ENCODE peak calls at places on chromosomes 5 and 9, in ten cellular contexts. N, A, P, R, L, Q, H, B, C and E are unnamed samples.

GRCh38 chr5:126837907-126838539 is 61.1 kb downstream of the LMNB1 start:
- DNase-seq in H (no peak), Q (no peak), P (no peak), R (no peak), L (no peak), A (no peak), C (no peak), N (no peak), B (no peak), E (no peak)

GRCh38 chr5:151139015-151139414 is 18.6 kb downstream of the ANXA6 start:
- DNase-seq in N (no peak), C (no peak), Q (no peak), H (no peak), L (no peak), A (no peak), B (no peak), R (no peak), P (no peak), E (no peak)

GRCh38 chr5:124596595-124597388 is 149.6 kb downstream of the ZNF608 start:
- DNase-seq in P (no peak), R (no peak), C (no peak), N (no peak), L (peak; percentile 97), A (no peak), Q (peak; percentile 82), H (no peak), B (no peak), E (no peak)

GRCh38 chr5:77991084-77991483 is 214.9 kb upstream of the TBCA start:
- DNase-seq in A (no peak), Q (no peak), N (no peak), C (no peak), R (no peak), B (no peak), P (no peak), L (no peak), H (no peak), E (no peak)

GRCh38 chr9:16062542-16063240 is 509.8 kb downstream of the CCDC171 start:
- DNase-seq in P (no peak), Q (peak; percentile 90), C (no peak), B (no peak), H (no peak), R (no peak), N (no peak), L (peak; percentile 99), A (no peak), E (no peak)

GRCh38 chr5:74206571-74207550 is 433.7 kb downstream of the ENC1 start:
- DNase-seq in N (peak; percentile 35), B (peak; percentile 67), P (peak; percentile 65), L (peak; percentile 89), R (peak; percentile 65), H (no peak), C (peak; percentile 45), Q (no peak), A (peak; percentile 76), E (no peak)

GRCh38 chr9:6525326-6526040 is 112.5 kb downstream of the UHRF2 start:
- DNase-seq in H (no peak), Q (peak; percentile 45), N (no peak), L (peak; percentile 76), B (no peak), A (no peak), P (no peak), R (no peak), C (no peak), E (no peak)

GRCh38 chr9:79759460-79759859 is 187.7 kb downstream of the TLE4 start:
- DNase-seq in R (no peak), H (no peak), P (no peak), A (no peak), L (peak; percentile 42), B (no peak), Q (no peak), C (no peak), N (no peak), E (no peak)

GRCh38 chr9:132160802-132161742 is 786 bp upstream of the NTNG2 start:
- DNase-seq in H (peak; percentile 95), B (no peak), A (no peak), R (no peak), L (peak; percentile 76), C (peak; percentile 34), Q (peak; percentile 42), N (peak; percentile 84), P (no peak), E (peak; percentile 63)

GRCh38 chr5:761206-761771 is 23.2 kb downstream of the ZDHHC11B start:
- DNase-seq in Q (no peak), L (no peak), H (no peak), B (no peak), P (no peak), C (peak; percentile 23), R (peak; percentile 49), N (peak; percentile 40), A (peak; percentile 12), E (no peak)

GRCh38 chr9:21326526-21327139 is 8.6 kb downstream of the KLHL9 start:
- DNase-seq in Q (no peak), C (no peak), B (no peak), L (peak; percentile 44), A (no peak), R (no peak), H (no peak), P (no peak), N (peak; percentile 45), E (no peak)

GRCh38 chr5:159531554-159532105 is 201.3 kb upstream of the IL12B start:
- DNase-seq in Q (no peak), B (no peak), P (no peak), N (no peak), C (no peak), H (no peak), R (no peak), L (no peak), A (no peak), E (no peak)
- TF ChIP-seq CTCF in Q (peak; percentile 31), B (no peak), P (no peak), N (peak; percentile 62), C (no peak), H (no peak), R (no peak), L (peak; percentile 35), A (no peak), E (no peak)

DNA sequence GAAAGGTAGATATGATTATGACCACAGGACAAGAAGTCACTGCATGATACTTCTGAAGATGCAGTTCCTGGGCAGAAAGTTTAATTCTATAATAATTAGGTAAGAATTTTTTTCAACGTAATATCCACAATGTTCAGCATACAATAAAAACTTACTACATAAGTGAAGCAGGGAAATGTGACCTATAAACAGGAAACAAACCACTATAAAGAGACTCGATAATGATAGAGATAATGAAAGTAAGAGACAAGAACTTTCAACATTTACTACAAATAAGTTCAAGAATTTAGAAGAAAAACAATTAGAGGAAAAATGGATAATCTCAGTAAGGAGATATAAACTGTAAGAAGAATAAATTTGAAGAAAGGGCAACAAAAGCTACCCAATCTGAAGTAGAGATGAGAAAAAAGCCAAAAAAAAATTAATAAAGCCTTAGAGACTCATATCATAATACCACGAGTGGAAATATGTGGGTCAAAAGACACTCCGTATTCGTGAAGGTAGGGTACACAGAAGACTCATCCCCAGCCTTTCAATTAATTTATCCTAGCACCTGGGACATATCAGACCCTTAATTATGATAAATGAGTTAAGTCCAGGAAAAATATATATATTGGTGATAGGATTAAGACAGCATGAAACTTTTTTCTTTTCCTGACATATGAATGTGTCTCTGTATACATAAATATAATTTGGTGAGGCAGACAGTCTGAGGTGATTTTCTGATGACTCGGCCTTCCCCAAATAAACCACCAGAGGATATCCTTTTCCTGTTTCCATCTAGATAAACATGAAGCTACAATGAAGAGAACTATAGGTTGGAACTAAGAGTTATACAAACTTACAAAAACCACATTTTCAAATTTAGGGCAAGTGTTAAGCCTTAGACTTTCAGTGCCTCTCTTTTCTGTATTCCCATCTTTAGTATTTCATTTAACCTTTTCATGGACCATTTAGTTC is 120.4 kb downstream of the RAPGEF6 start:
- DNase-seq in H (no peak), A (no peak), C (no peak), L (peak; percentile 27), R (no peak), B (no peak), P (no peak), Q (no peak), N (no peak), E (no peak)
- H3K4me3 ChIP-seq in H (no peak overlapping the region), A (no peak overlapping the region), C (no peak overlapping the region), L (no peak overlapping the region), R (no peak overlapping the region), B (no peak overlapping the region), P (no peak overlapping the region), Q (no peak overlapping the region), N (no peak overlapping the region), E (peak overlapping the region; percentile 36)

GRCh38 chr9:137943655-137944054 is 66.1 kb downstream of the CACNA1B start:
- DNase-seq in R (no peak), A (no peak), H (no peak), P (no peak), Q (no peak), B (no peak), C (no peak), N (no peak), L (no peak), E (no peak)
- H3K9me3 ChIP-seq in R (no peaks in the 10 kb centered on the region), A (no peaks in the 10 kb centered on the region), H (peaks cover 18% of the 10 kb centered on the region), P (peaks cover 5% of the 10 kb centered on the region), Q (peaks cover 33% of the 10 kb centered on the region), B (no peaks in the 10 kb centered on the region), C (peaks cover 46% of the 10 kb centered on the region), N (peaks cover 4% of the 10 kb centered on the region), L (peaks cover under 1% of the 10 kb centered on the region), E (peaks cover 5% of the 10 kb centered on the region)

GRCh38 chr5:44809215-44809955 is 638 bp downstream of the MRPS30 start:
- DNase-seq in L (peak; percentile 73), C (peak; percentile 40), H (peak; percentile 50), N (peak; percentile 41), P (peak; percentile 34), R (peak; percentile 77), A (peak; percentile 23), Q (no peak), B (peak; percentile 59), E (peak; percentile 22)

GRCh38 chr5:44809956-44810276 is 1.2 kb downstream of the MRPS30 start:
- DNase-seq in H (no peak), Q (no peak), P (no peak), R (no peak), A (no peak), B (no peak), C (no peak), N (no peak), L (no peak), E (no peak)

GRCh38 chr5:44807269-44807668 is 1.5 kb upstream of the MRPS30 start:
- DNase-seq in Q (no peak), P (no peak), C (no peak), H (no peak), L (no peak), B (no peak), N (no peak), R (no peak), A (no peak), E (no peak)

DNA sequence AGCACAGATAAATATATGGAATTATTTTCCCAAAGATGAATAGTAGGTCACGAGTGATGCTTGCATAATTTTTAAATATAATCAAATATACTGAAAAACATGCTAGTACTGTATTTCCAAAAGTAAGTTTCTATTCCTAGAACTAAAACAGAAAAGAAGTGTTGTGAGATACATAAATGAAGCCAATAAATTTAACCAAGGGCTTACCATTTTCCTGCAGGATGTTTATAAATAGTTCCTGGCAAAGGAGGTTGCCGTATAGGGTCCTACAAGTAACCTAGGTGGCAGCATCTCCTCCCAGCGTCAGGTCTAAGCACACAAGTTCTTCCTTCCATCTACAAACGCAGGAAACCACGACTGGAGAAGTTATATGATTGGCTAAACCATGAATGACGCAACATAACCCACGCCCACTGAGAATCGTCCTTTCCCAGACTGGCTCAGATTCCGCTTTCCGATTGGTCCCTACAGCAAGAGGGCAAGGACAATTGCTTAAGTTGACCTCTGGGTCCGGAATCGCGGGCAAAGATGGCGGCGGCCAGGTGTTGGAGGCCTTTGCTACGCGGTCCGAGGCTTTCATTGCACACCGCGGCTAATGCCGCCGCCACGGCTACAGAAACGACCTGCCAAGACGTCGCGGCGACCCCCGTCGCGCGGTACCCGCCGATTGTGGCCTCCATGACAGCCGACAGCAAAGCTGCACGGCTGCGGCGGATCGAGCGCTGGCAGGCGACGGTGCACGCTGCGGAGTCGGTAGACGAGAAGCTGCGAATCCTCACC is at the start of gene MRPS30:
- DNase-seq in L (peak; percentile 99), B (peak; percentile 98), R (peak; percentile 91), A (peak; percentile 89), C (peak; percentile 91), P (peak; percentile 77), Q (peak; percentile 96), H (peak; percentile 96), N (peak; percentile 88), E (peak; percentile 78)
- TF ChIP-seq CTCF in L (peak; percentile 41), B (no peak), R (no peak), A (no peak), C (no peak), P (peak; percentile 24), Q (peak; percentile 50), H (peak; percentile 62), N (peak; percentile 56), E (peak; percentile 48)